ENCODE peak calls at places on chromosome X, in five cellular contexts. One of them, this sample, is unnamed.

GRCh38 chrX:28225508-28225907 is 244.3 kb upstream of the DCAF8L1 start:
- DNase-seq in HepG2: peak
- DNase-seq in SK-N-SH: no peak
- DNase-seq in HCT116: peak
- DNase-seq in GM12878: no peak
- DNase-seq in this sample: no peak

GRCh38 chrX:136209016-136209738 is 42.0 kb downstream of the MAP7D3 start:
- DNase-seq in HepG2: no peak
- DNase-seq in SK-N-SH: peak
- DNase-seq in HCT116: no peak
- DNase-seq in GM12878: no peak
- DNase-seq in this sample: peak

GRCh38 chrX:131287556-131288179 is 1.4 kb downstream of the IGSF1 start:
- DNase-seq in HepG2: peak
- DNase-seq in GM12878: no peak
- DNase-seq in SK-N-SH: no peak
- DNase-seq in HCT116: no peak
- DNase-seq in this sample: no peak

GRCh38 chrX:153469811-153470410 is 465 bp downstream of the HAUS7 start:
- DNase-seq in HepG2: no peak
- DNase-seq in HCT116: no peak
- DNase-seq in SK-N-SH: peak
- DNase-seq in GM12878: no peak
- DNase-seq in this sample: peak

GRCh38 chrX:109622270-109622669 is 2.7 kb downstream of the KCNE5 start:
- DNase-seq in HepG2: no peak
- DNase-seq in HCT116: no peak
- DNase-seq in SK-N-SH: no peak
- DNase-seq in GM12878: no peak
- DNase-seq in this sample: no peak

GRCh38 chrX:43002526-43003203 is 224.7 kb upstream of the PPP1R2C start:
- DNase-seq in HCT116: no peak
- DNase-seq in HepG2: no peak
- DNase-seq in GM12878: peak
- DNase-seq in SK-N-SH: no peak
- DNase-seq in this sample: no peak

GRCh38 chrX:68163446-68163845 is 269.8 kb downstream of the OPHN1 start:
- DNase-seq in SK-N-SH: no peak
- DNase-seq in HepG2: no peak
- DNase-seq in HCT116: no peak
- DNase-seq in GM12878: no peak
- DNase-seq in this sample: no peak

GRCh38 chrX:51182545-51182944 is 150.1 kb upstream of the NUDT10 start:
- DNase-seq in HepG2: no peak
- DNase-seq in HCT116: no peak
- DNase-seq in SK-N-SH: peak
- DNase-seq in GM12878: no peak
- DNase-seq in this sample: peak

GRCh38 chrX:134460005-134460860 is at the start of gene HPRT1:
- DNase-seq in HCT116: peak
- DNase-seq in HepG2: peak
- DNase-seq in SK-N-SH: peak
- DNase-seq in GM12878: no peak
- DNase-seq in this sample: peak

GRCh38 chrX:119190736-119191282 is 45.3 kb upstream of the PGRMC1 start:
- DNase-seq in SK-N-SH: no peak
- DNase-seq in HCT116: no peak
- DNase-seq in HepG2: no peak
- DNase-seq in GM12878: no peak
- DNase-seq in this sample: no peak

GRCh38 chrX:14554132-14554715 is 24.9 kb downstream of the GLRA2 start:
- DNase-seq in HepG2: no peak
- DNase-seq in GM12878: no peak
- DNase-seq in SK-N-SH: no peak
- DNase-seq in HCT116: no peak
- DNase-seq in this sample: no peak

GRCh38 chrX:100928660-100929613 is at the start of gene XKRX:
- DNase-seq in HCT116: peak
- DNase-seq in HepG2: no peak
- DNase-seq in SK-N-SH: peak
- DNase-seq in GM12878: no peak
- DNase-seq in this sample: peak

GRCh38 chrX:13101439-13102139 is 57.2 kb upstream of the FAM9C start:
- DNase-seq in HCT116: peak
- DNase-seq in HepG2: no peak
- DNase-seq in GM12878: no peak
- DNase-seq in SK-N-SH: no peak
- DNase-seq in this sample: peak

GRCh38 chrX:114584983-114585842 is 1.3 kb downstream of the HTR2C start:
- DNase-seq in GM12878: no peak
- DNase-seq in SK-N-SH: no peak
- DNase-seq in HCT116: no peak
- DNase-seq in HepG2: no peak
- DNase-seq in this sample: no peak

GRCh38 chrX:110795645-110796510 is at the start of gene CHRDL1:
- DNase-seq in HepG2: no peak
- DNase-seq in SK-N-SH: peak
- DNase-seq in GM12878: no peak
- DNase-seq in HCT116: no peak
- DNase-seq in this sample: no peak

GRCh38 chrX:9308426-9308825 is 156.4 kb upstream of the TBL1X start:
- DNase-seq in HepG2: no peak
- DNase-seq in GM12878: no peak
- DNase-seq in SK-N-SH: no peak
- DNase-seq in HCT116: no peak
- DNase-seq in this sample: no peak

GRCh38 chrX:44061940-44062339 is 88.8 kb upstream of the NDP start:
- DNase-seq in GM12878: no peak
- DNase-seq in HCT116: no peak
- DNase-seq in SK-N-SH: no peak
- DNase-seq in HepG2: no peak
- DNase-seq in this sample: no peak

GRCh38 chrX:40107291-40108083 is 9.7 kb upstream of the BCOR start:
- DNase-seq in HepG2: no peak
- DNase-seq in GM12878: no peak
- DNase-seq in HCT116: peak
- DNase-seq in SK-N-SH: peak
- DNase-seq in this sample: no peak

GRCh38 chrX:37922926-37923325 is 75.6 kb upstream of the DYNLT3 start:
- DNase-seq in SK-N-SH: no peak
- DNase-seq in HepG2: no peak
- DNase-seq in GM12878: no peak
- DNase-seq in HCT116: no peak
- DNase-seq in this sample: peak

GRCh38 chrX:19097553-19097952 is 24.7 kb downstream of the ADGRG2 start:
- DNase-seq in HepG2: no peak
- DNase-seq in SK-N-SH: no peak
- DNase-seq in HCT116: no peak
- DNase-seq in GM12878: no peak
- DNase-seq in this sample: no peak

GRCh38 chrX:100649550-100650356 is 5.8 kb downstream of the SRPX2 start:
- DNase-seq in HCT116: no peak
- DNase-seq in HepG2: peak
- DNase-seq in SK-N-SH: no peak
- DNase-seq in GM12878: no peak
- DNase-seq in this sample: no peak

GRCh38 chrX:19137064-19137463 is 14.8 kb upstream of the ADGRG2 start:
- DNase-seq in HepG2: no peak
- DNase-seq in HCT116: no peak
- DNase-seq in GM12878: no peak
- DNase-seq in SK-N-SH: no peak
- DNase-seq in this sample: no peak

GRCh38 chrX:153768311-153769157 is 4.5 kb downstream of the PLXNB3 start:
- DNase-seq in HepG2: no peak
- DNase-seq in SK-N-SH: peak
- DNase-seq in GM12878: no peak
- DNase-seq in HCT116: no peak
- DNase-seq in this sample: no peak

GRCh38 chrX:138889152-138889551 is 177.6 kb upstream of the FGF13 start:
- DNase-seq in GM12878: no peak
- DNase-seq in HCT116: no peak
- DNase-seq in HepG2: no peak
- DNase-seq in SK-N-SH: no peak
- DNase-seq in this sample: no peak

GRCh38 chrX:69093960-69094935 is 71.0 kb downstream of the PJA1 start:
- DNase-seq in HepG2: peak
- DNase-seq in SK-N-SH: peak
- DNase-seq in HCT116: peak
- DNase-seq in GM12878: no peak
- DNase-seq in this sample: peak

GRCh38 chrX:19658030-19658429 is 142.7 kb upstream of the MAP3K15 start:
- DNase-seq in HCT116: no peak
- DNase-seq in HepG2: no peak
- DNase-seq in SK-N-SH: no peak
- DNase-seq in GM12878: no peak
- DNase-seq in this sample: no peak

GRCh38 chrX:43005561-43005960 is 227.6 kb upstream of the PPP1R2C start:
- DNase-seq in HCT116: no peak
- DNase-seq in GM12878: no peak
- DNase-seq in SK-N-SH: no peak
- DNase-seq in HepG2: no peak
- DNase-seq in this sample: no peak

GRCh38 chrX:23898412-23898959 is 9.3 kb downstream of the APOO start:
- DNase-seq in HCT116: no peak
- DNase-seq in SK-N-SH: no peak
- DNase-seq in HepG2: no peak
- DNase-seq in GM12878: no peak
- DNase-seq in this sample: no peak

GRCh38 chrX:56978172-56978571 is 17.2 kb downstream of the SPIN3 start:
- DNase-seq in HepG2: peak
- DNase-seq in HCT116: peak
- DNase-seq in SK-N-SH: peak
- DNase-seq in GM12878: peak
- DNase-seq in this sample: peak

GRCh38 chrX:40007136-40007535 is 90.6 kb downstream of the BCOR start:
- DNase-seq in HCT116: no peak
- DNase-seq in HepG2: no peak
- DNase-seq in SK-N-SH: no peak
- DNase-seq in GM12878: no peak
- DNase-seq in this sample: no peak

GRCh38 chrX:132883358-132883908 is 75.0 kb downstream of the HS6ST2 start:
- DNase-seq in HepG2: no peak
- DNase-seq in HCT116: no peak
- DNase-seq in SK-N-SH: no peak
- DNase-seq in GM12878: no peak
- DNase-seq in this sample: peak

GRCh38 chrX:41449615-41450014 is 2.5 kb downstream of the NYX start:
- DNase-seq in SK-N-SH: no peak
- DNase-seq in HepG2: no peak
- DNase-seq in GM12878: no peak
- DNase-seq in HCT116: no peak
- DNase-seq in this sample: no peak

GRCh38 chrX:118062048-118062789 is 54.4 kb downstream of the KLHL13 start:
- DNase-seq in SK-N-SH: no peak
- DNase-seq in HepG2: no peak
- DNase-seq in GM12878: no peak
- DNase-seq in HCT116: no peak
- DNase-seq in this sample: no peak

GRCh38 chrX:153973127-153974002 is 811 bp downstream of the TMEM187 start:
- DNase-seq in GM12878: no peak
- DNase-seq in HepG2: peak
- DNase-seq in SK-N-SH: no peak
- DNase-seq in HCT116: no peak
- DNase-seq in this sample: no peak

DNA sequence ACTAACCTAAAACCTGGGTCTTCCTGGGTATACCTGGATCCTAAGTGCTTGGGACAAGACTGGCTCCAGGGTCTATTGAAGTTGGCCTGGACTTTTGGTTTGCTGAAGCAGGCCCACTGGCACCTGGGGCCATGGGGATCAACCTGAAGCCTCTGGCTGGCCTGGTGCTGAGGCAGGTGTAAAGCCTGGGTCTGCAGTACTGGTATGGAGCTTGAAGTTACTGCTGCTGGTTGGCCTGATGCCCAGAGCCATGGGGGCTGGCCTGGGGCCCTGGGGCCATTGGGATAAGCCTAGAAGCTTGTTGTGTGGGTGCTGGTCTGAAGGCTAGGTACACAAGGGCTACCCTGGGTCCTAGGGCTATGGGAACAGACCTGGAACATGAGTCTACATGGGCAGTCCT is 743.2 kb upstream of the GRIA3 start:
- DNase-seq in GM12878: no peak
- DNase-seq in SK-N-SH: no peak
- DNase-seq in HCT116: no peak
- DNase-seq in HepG2: no peak
- DNase-seq in this sample: no peak
- TF ChIP-seq ZBTB33 in GM12878: no peak
- TF ChIP-seq ZBTB33 in SK-N-SH: no peak
- TF ChIP-seq ZBTB33 in HCT116: no peak
- TF ChIP-seq ZBTB33 in HepG2: no peak
- TF ChIP-seq ZBTB33 in this sample: no peak

DNA sequence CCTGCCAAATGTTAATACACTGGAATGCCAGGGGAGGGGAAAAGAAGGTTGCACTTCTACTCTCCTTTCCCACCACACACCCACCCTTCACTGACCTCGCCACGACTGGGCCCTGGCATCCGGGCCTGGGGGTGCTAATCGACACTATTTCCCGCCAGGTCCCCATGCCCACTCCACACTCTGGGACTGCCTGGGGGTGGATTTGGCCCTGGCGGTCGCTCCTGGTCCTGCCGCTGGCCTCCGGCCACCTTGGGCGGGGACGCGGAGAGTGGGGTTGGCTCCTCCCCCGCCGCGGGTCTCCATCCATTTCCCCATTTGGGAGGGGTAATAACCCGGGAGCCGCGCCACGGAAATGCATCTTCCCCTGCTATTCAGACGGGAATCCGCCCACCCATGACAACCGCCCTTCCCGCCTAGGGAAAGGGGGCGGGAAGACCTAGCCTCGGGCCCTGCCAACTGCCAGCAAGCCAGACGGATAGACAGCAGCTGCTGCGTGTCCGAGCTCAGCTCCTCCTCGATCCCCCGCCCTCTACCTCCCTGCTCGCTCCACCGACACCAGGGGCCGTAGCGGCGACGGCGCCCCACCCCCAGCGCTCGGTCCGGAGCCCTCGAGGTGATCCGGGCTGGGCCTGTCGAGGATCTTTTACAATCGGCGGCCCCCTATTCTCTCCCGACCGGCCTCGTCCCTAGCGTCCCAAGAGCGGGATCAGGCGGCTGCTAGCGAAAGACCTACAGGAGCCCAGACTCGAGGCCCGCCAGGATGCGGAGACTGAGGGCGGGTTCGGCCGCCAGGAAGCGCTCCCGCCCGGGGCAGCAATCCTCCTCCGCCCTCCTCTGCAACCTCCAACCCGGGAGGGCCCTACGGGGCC is 78.0 kb downstream of the RLIM start:
- DNase-seq in GM12878: no peak
- DNase-seq in SK-N-SH: peak
- DNase-seq in HCT116: no peak
- DNase-seq in HepG2: no peak
- DNase-seq in this sample: peak
- TF ChIP-seq ZBTB33 in GM12878: no peak
- TF ChIP-seq ZBTB33 in SK-N-SH: no peak
- TF ChIP-seq ZBTB33 in HCT116: no peak
- TF ChIP-seq ZBTB33 in HepG2: no peak
- TF ChIP-seq ZBTB33 in this sample: no peak

GRCh38 chrX:17375631-17376380 is 806 bp downstream of the NHS start:
- DNase-seq in SK-N-SH: peak
- DNase-seq in HCT116: no peak
- DNase-seq in HepG2: no peak
- DNase-seq in GM12878: no peak
- DNase-seq in this sample: no peak
- TF ChIP-seq ZBTB33 in SK-N-SH: no peak
- TF ChIP-seq ZBTB33 in HCT116: no peak
- TF ChIP-seq ZBTB33 in HepG2: no peak
- TF ChIP-seq ZBTB33 in GM12878: no peak
- TF ChIP-seq ZBTB33 in this sample: no peak

GRCh38 chrX:149392896-149393295 is 112.2 kb downstream of the IDS start:
- DNase-seq in HepG2: peak
- DNase-seq in SK-N-SH: no peak
- DNase-seq in HCT116: no peak
- DNase-seq in GM12878: no peak
- DNase-seq in this sample: no peak
- TF ChIP-seq ZBTB33 in HepG2: no peak
- TF ChIP-seq ZBTB33 in SK-N-SH: no peak
- TF ChIP-seq ZBTB33 in HCT116: no peak
- TF ChIP-seq ZBTB33 in GM12878: no peak
- TF ChIP-seq ZBTB33 in this sample: no peak